ENCODE peak calls at places on chromosomes 5 and 9, in four cellular contexts. One of them, this sample, is unnamed.

GRCh38 chr9:23621166-23621565 is 204.9 kb downstream of the ELAVL2 start:
- DNase-seq in NCI-H2029: no peak
- DNase-seq in astrocyte of the spinal cord: peak
- DNase-seq in T follicular helper cell: no peak
- DNase-seq in this sample: no peak

GRCh38 chr5:134714120-134714519 is 24.2 kb upstream of the CAMLG start:
- DNase-seq in NCI-H2029: no peak
- DNase-seq in astrocyte of the spinal cord: no peak
- DNase-seq in T follicular helper cell: no peak
- DNase-seq in this sample: no peak

GRCh38 chr5:115461506-115462290 is 82.9 kb downstream of the FEM1C start:
- DNase-seq in NCI-H2029: no peak
- DNase-seq in astrocyte of the spinal cord: peak
- DNase-seq in T follicular helper cell: no peak
- DNase-seq in this sample: no peak

GRCh38 chr9:126777733-126778132 is 27.1 kb upstream of the ZBTB43 start:
- DNase-seq in NCI-H2029: no peak
- DNase-seq in astrocyte of the spinal cord: no peak
- DNase-seq in T follicular helper cell: no peak
- DNase-seq in this sample: no peak

GRCh38 chr5:72624641-72625236 is 117.5 kb upstream of the ZNF366 start:
- DNase-seq in NCI-H2029: no peak
- DNase-seq in astrocyte of the spinal cord: peak
- DNase-seq in T follicular helper cell: no peak
- DNase-seq in this sample: no peak

GRCh38 chr5:80654054-80654390 is 430 bp upstream of the MSH3 start:
- DNase-seq in NCI-H2029: no peak
- DNase-seq in astrocyte of the spinal cord: no peak
- DNase-seq in T follicular helper cell: no peak
- DNase-seq in this sample: peak

GRCh38 chr9:132116583-132116982 is 36.9 kb upstream of the MED27 start:
- DNase-seq in NCI-H2029: no peak
- DNase-seq in astrocyte of the spinal cord: no peak
- DNase-seq in T follicular helper cell: no peak
- DNase-seq in this sample: no peak

GRCh38 chr5:25858019-25858418 is 1180.4 kb downstream of the CDH9 start:
- DNase-seq in NCI-H2029: no peak
- DNase-seq in astrocyte of the spinal cord: no peak
- DNase-seq in T follicular helper cell: no peak
- DNase-seq in this sample: no peak

GRCh38 chr9:69573666-69574456 is 98.3 kb downstream of the APBA1 start:
- DNase-seq in NCI-H2029: no peak
- DNase-seq in astrocyte of the spinal cord: peak
- DNase-seq in T follicular helper cell: no peak
- DNase-seq in this sample: no peak

GRCh38 chr9:126482361-126483044 is 131.2 kb upstream of the LMX1B start:
- DNase-seq in NCI-H2029: no peak
- DNase-seq in astrocyte of the spinal cord: peak
- DNase-seq in T follicular helper cell: no peak
- DNase-seq in this sample: no peak

GRCh38 chr5:121199238-121199999 is 652.3 kb upstream of the FTMT start:
- DNase-seq in NCI-H2029: no peak
- DNase-seq in astrocyte of the spinal cord: peak
- DNase-seq in T follicular helper cell: no peak
- DNase-seq in this sample: no peak

GRCh38 chr5:5273398-5273797 is 133.3 kb downstream of the ADAMTS16 start:
- DNase-seq in NCI-H2029: no peak
- DNase-seq in astrocyte of the spinal cord: no peak
- DNase-seq in T follicular helper cell: no peak
- DNase-seq in this sample: no peak

GRCh38 chr5:169719360-169720314 is 82.6 kb downstream of the DOCK2 start:
- DNase-seq in NCI-H2029: no peak
- DNase-seq in astrocyte of the spinal cord: no peak
- DNase-seq in T follicular helper cell: no peak
- DNase-seq in this sample: no peak

GRCh38 chr9:86202338-86202882 is 57.0 kb downstream of the C9orf153 start:
- DNase-seq in NCI-H2029: peak
- DNase-seq in astrocyte of the spinal cord: peak
- DNase-seq in T follicular helper cell: no peak
- DNase-seq in this sample: peak

GRCh38 chr5:72815580-72816296 is 723 bp upstream of the TNPO1 start:
- DNase-seq in NCI-H2029: peak
- DNase-seq in astrocyte of the spinal cord: peak
- DNase-seq in T follicular helper cell: no peak
- DNase-seq in this sample: peak

GRCh38 chr5:95884511-95884910 is 62.0 kb upstream of the GLRX start:
- DNase-seq in NCI-H2029: no peak
- DNase-seq in astrocyte of the spinal cord: no peak
- DNase-seq in T follicular helper cell: no peak
- DNase-seq in this sample: no peak

GRCh38 chr5:135546014-135546413 is 10.2 kb upstream of the NEUROG1 start:
- DNase-seq in NCI-H2029: no peak
- DNase-seq in astrocyte of the spinal cord: no peak
- DNase-seq in T follicular helper cell: no peak
- DNase-seq in this sample: no peak

GRCh38 chr5:124902097-124902821 is 155.8 kb upstream of the ZNF608 start:
- DNase-seq in NCI-H2029: peak
- DNase-seq in astrocyte of the spinal cord: peak
- DNase-seq in T follicular helper cell: no peak
- DNase-seq in this sample: peak

GRCh38 chr5:112366987-112367386 is 52.1 kb downstream of the EPB41L4A start:
- DNase-seq in NCI-H2029: peak
- DNase-seq in astrocyte of the spinal cord: no peak
- DNase-seq in T follicular helper cell: no peak
- DNase-seq in this sample: no peak

GRCh38 chr9:109771796-109772525 is 8.0 kb upstream of the PALM2AKAP2 start:
- DNase-seq in NCI-H2029: peak
- DNase-seq in astrocyte of the spinal cord: peak
- DNase-seq in T follicular helper cell: no peak
- DNase-seq in this sample: no peak

This sample was measured in DMS79 treated with DMSO at 0.1 percent for 48 hours.